ENCODE peak calls at places on chromosomes 12 and 14, in ten cellular contexts. M, Z, R, B, N, G, Q, H, Y and F are unnamed samples.

GRCh38 chr12:6182279-6182898 is 17.8 kb upstream of the CD9 start:
- DNase-seq in H (peak; percentile 92), R (peak; percentile 61), M (no peak), Q (peak; percentile 96), G (no peak), Z (no peak), N (peak; percentile 11), B (peak; percentile 52), Y (no peak), F (no peak)

GRCh38 chr12:59408431-59408830 is 187.4 kb upstream of the SLC16A7 start:
- DNase-seq in G (no peak), Y (no peak), B (peak; percentile 72), M (no peak), H (no peak), N (no peak), Z (no peak), R (no peak), Q (no peak), F (peak; percentile 32)

GRCh38 chr14:70832536-70833305 is 23.4 kb upstream of the MAP3K9 start:
- DNase-seq in B (peak; percentile 54), H (no peak), Q (no peak), M (no peak), Z (no peak), Y (no peak), N (no peak), R (no peak), G (no peak), F (no peak)

GRCh38 chr12:31440134-31440533 is 114.2 kb upstream of the SINHCAF start:
- DNase-seq in N (no peak), Z (no peak), R (no peak), B (no peak), M (no peak), H (no peak), Q (no peak), Y (no peak), G (no peak), F (no peak)

GRCh38 chr12:106672308-106673085 is 89.7 kb downstream of the RFX4 start:
- DNase-seq in M (no peak), R (no peak), Y (no peak), Z (no peak), N (no peak), H (no peak), G (no peak), B (no peak), Q (no peak), F (no peak)

GRCh38 chr14:21825147-21825743 is 151.6 kb upstream of the OR4E1 start:
- DNase-seq in Z (peak; percentile 48), M (peak; percentile 42), G (no peak), R (no peak), B (peak; percentile 51), Y (peak; percentile 43), H (no peak), N (no peak), Q (no peak), F (peak; percentile 61)

GRCh38 chr14:33646692-33647260 is 304.1 kb downstream of the EGLN3 start:
- DNase-seq in R (no peak), H (no peak), Z (no peak), Y (no peak), M (no peak), B (peak; percentile 74), G (no peak), N (no peak), Q (peak; percentile 49), F (peak; percentile 80)

GRCh38 chr12:10086387-10086786 is 12.4 kb downstream of the CLEC1A start:
- DNase-seq in Q (no peak), N (no peak), R (no peak), H (no peak), Z (no peak), M (no peak), B (no peak), G (no peak), Y (no peak), F (no peak)

GRCh38 chr14:24274101-24274543 is 2.7 kb upstream of the RABGGTA start:
- DNase-seq in N (no peak), Q (no peak), H (no peak), G (peak; percentile 62), Y (peak; percentile 86), B (peak; percentile 78), Z (no peak), R (no peak), M (peak; percentile 72), F (peak; percentile 52)

GRCh38 chr12:114319422-114319821 is 86.5 kb downstream of the TBX5 start:
- DNase-seq in Q (no peak), B (no peak), Y (no peak), H (no peak), G (no peak), Z (no peak), N (no peak), R (no peak), M (no peak), F (no peak)

GRCh38 chr14:39102265-39102968 is 618 bp downstream of the SEC23A start:
- DNase-seq in H (no peak), G (no peak), Q (peak; percentile 39), Z (no peak), Y (no peak), M (no peak), R (no peak), N (no peak), B (peak; percentile 42), F (peak; percentile 20)